ENCODE peak calls at places on chromosomes 7 and 10, in five cellular contexts. F is SK-N-SH, H is neuronal stem cell, I is pancreas, D is GM23338. S is an unnamed sample.

GRCh38 chr7:130436253-130436652 is 4.6 kb downstream of the CEP41 start:
- DNase-seq in F (no peak), H (no peak), I (no peak), D (no peak), S (no peak)

GRCh38 chr10:14184841-14185500 is 145.8 kb downstream of the FRMD4A start:
- DNase-seq in F (no peak), H (peak; percentile 40), I (no peak), D (peak; percentile 68), S (peak; percentile 55)

GRCh38 chr7:33901847-33902246 is 3.5 kb upstream of the BMPER start:
- DNase-seq in F (no peak), H (no peak), I (no peak), D (peak; percentile 69), S (peak; percentile 65)

GRCh38 chr7:149171894-149172533 is 23.3 kb upstream of the ZNF282 start:
- DNase-seq in F (no peak), H (no peak), I (no peak), D (no peak), S (no peak)

GRCh38 chr7:47455872-47456185 is 126.1 kb downstream of the TNS3 start:
- DNase-seq in F (no peak), H (no peak), I (no peak), D (no peak), S (no peak)

GRCh38 chr10:31118561-31118960 is 86.9 kb upstream of the ZNF438 start:
- DNase-seq in F (no peak), H (no peak), I (no peak), D (no peak), S (no peak)

GRCh38 chr7:112905413-112905812 is 115.2 kb upstream of the TMEM168 start:
- DNase-seq in F (no peak), H (no peak), I (no peak), D (no peak), S (no peak)

GRCh38 chr10:89404648-89405047 is 9.7 kb upstream of the IFIT5 start:
- DNase-seq in F (no peak), H (no peak), I (no peak), D (no peak), S (no peak)

GRCh38 chr7:55081067-55081853 is 62.4 kb downstream of the EGFR start:
- DNase-seq in F (peak; percentile 62), H (no peak), I (no peak), D (no peak), S (no peak)
- H3K36me3 ChIP-seq in F (peaks cover 13% of the 10 kb centered on the region), H (no peaks in the 10 kb centered on the region), I (no peaks in the 10 kb centered on the region), D (no peaks in the 10 kb centered on the region), S (no peaks in the 10 kb centered on the region)

GRCh38 chr7:2249744-2250323 is 7.8 kb downstream of the NUDT1 start:
- DNase-seq in F (peak; percentile 36), H (no peak), I (no peak), D (no peak), S (no peak)
- H3K4me3 ChIP-seq in F (no peak overlapping the region), H (no peak overlapping the region), I (no peak overlapping the region), D (no peak overlapping the region), S (no peak overlapping the region)

GRCh38 chr7:128321044-128321422 is 22.7 kb downstream of the RBM28 start:
- DNase-seq in F (no peak), H (no peak), I (no peak), D (no peak), S (no peak)
- H3K36me3 ChIP-seq in F (peaks cover 79% of the 10 kb centered on the region), H (peaks cover 96% of the 10 kb centered on the region), I (peaks cover 80% of the 10 kb centered on the region), D (peaks cover 74% of the 10 kb centered on the region), S (peaks cover 91% of the 10 kb centered on the region)

DNA sequence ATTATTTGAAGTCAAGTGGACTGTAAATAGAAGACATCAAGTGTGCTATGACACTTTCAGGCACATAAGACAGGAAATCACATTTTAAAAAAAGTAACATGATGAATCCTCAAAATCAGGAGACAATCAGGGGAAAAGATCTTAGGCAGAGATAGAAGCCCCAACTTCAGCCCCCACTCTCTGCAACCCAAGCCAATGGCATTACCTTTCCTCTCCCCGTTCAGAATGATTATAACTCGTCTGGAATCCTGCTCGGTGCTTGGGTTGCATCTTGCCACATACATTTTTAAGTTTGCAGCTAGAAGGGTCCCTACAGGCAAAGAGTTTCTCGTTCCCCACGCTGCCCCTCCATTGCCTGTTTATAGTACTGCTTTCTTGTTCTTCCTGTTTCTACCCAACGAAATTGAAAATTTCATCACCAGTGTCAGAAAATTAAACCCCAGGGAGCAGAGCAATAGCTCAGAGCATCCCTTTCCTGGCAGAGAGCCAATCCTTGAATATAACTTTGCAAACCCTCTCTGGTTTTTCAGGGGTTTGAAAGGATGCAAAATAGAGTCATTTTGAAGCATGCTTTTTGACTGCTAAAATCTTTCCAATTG is 260.5 kb upstream of the AOAH start:
- DNase-seq in F (no peak), H (no peak), I (no peak), D (no peak), S (no peak)
- H3K4me3 ChIP-seq in F (no peak overlapping the region), H (no peak overlapping the region), I (no peak overlapping the region), D (no peak overlapping the region), S (no peak overlapping the region)

GRCh38 chr10:80161321-80162084 is 29.0 kb downstream of the PLAC9 start:
- DNase-seq in F (peak; percentile 50), H (no peak), I (no peak), D (peak; percentile 79), S (peak; percentile 66)

GRCh38 chr10:80165173-80165572 is 32.6 kb downstream of the PLAC9 start:
- DNase-seq in F (no peak), H (no peak), I (no peak), D (no peak), S (no peak)

GRCh38 chr10:80164596-80164995 is 32.1 kb downstream of the PLAC9 start:
- DNase-seq in F (no peak), H (no peak), I (no peak), D (no peak), S (no peak)

GRCh38 chr10:80166581-80167470 is 34.3 kb downstream of the PLAC9 start:
- DNase-seq in F (no peak), H (no peak), I (no peak), D (no peak), S (no peak)

DNA sequence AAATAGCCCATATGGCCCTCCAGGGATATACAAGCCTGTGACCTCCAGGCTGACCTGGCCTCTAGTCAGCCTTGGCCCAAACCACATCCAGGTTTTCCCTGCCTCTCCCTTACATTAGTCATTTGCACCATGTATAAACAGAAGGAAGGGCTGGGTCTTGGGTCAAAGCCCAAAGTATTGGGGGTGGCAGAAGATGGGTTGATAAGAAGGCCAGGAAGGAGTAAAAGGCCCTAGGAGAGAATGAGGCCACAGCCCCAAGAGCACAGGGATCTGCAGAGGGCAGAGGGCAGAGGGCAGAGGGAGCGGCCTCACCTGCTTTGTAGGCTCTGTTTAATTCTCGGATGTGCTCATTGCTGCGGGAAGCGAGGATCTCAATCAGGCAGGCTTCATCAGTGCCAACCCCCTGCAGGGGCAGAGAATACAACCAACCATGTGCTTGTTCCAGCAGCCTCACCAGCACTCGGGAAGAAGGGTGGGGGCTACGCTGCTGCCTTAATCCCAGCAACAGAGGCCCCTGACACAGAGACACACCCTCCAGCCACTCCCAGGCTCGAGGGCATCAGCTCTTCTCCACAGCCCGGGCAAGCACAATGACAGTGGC is 31.3 kb downstream of the PLAC9 start:
- DNase-seq in F (no peak), H (peak; percentile 23), I (no peak), D (no peak), S (no peak)
- H3K36me3 ChIP-seq in F (no peaks in the 10 kb centered on the region), H (no peaks in the 10 kb centered on the region), I (peaks cover 55% of the 10 kb centered on the region), D (no peaks in the 10 kb centered on the region), S (peaks cover 70% of the 10 kb centered on the region)

GRCh38 chr7:36127075-36127740 is 25.8 kb upstream of the EEPD1 start:
- DNase-seq in F (no peak), H (no peak), I (no peak), D (no peak), S (no peak)

GRCh38 chr7:36130236-36130945 is 22.7 kb upstream of the EEPD1 start:
- DNase-seq in F (no peak), H (no peak), I (no peak), D (no peak), S (peak; percentile 35)

GRCh38 chr7:36131026-36131425 is 22.0 kb upstream of the EEPD1 start:
- DNase-seq in F (no peak), H (no peak), I (no peak), D (no peak), S (no peak)

GRCh38 chr7:36128448-36129047 is 24.5 kb upstream of the EEPD1 start:
- DNase-seq in F (peak; percentile 37), H (no peak), I (peak; percentile 78), D (peak; percentile 59), S (peak; percentile 78)

GRCh38 chr7:36129048-36129534 is 24.0 kb upstream of the EEPD1 start:
- DNase-seq in F (no peak), H (no peak), I (peak; percentile 71), D (no peak), S (no peak)
- H3K4me3 ChIP-seq in F (no peak overlapping the region), H (no peak overlapping the region), I (peak overlapping the region; percentile 1), D (no peak overlapping the region), S (no peak overlapping the region)

GRCh38 chr7:50658696-50659095 is 93.5 kb upstream of the DDC start:
- DNase-seq in F (no peak), H (no peak), I (no peak), D (no peak), S (peak; percentile 7)
- H3K36me3 ChIP-seq in F (peaks cover 12% of the 10 kb centered on the region), H (peaks cover 81% of the 10 kb centered on the region), I (peaks cover 35% of the 10 kb centered on the region), D (no peaks in the 10 kb centered on the region), S (peaks cover 83% of the 10 kb centered on the region)

S was measured in endodermal cell.